ENCODE peak calls at places on chromosome 7, in seven cellular contexts. One of them, this sample, is unnamed.

GRCh38 chr7:130277763-130278643 is 11.3 kb downstream of the CPA2 start:
- DNase-seq in stimulated activated CD8-positive, alpha-beta memory T cell treated with anti-CD3 and anti-CD28 coated beads, Interleukin-7, amount 100 ng/mL, for 24 hours: no peak
- DNase-seq in putamen: peak
- DNase-seq in Ammon's horn: peak
- DNase-seq in neural progenitor cell: peak
- DNase-seq in psoas muscle: peak
- DNase-seq in tibial artery: peak
- DNase-seq in this sample: no peak

GRCh38 chr7:106623846-106624245 is 37.1 kb downstream of the CCDC71L start:
- DNase-seq in stimulated activated CD8-positive, alpha-beta memory T cell treated with anti-CD3 and anti-CD28 coated beads, Interleukin-7, amount 100 ng/mL, for 24 hours: no peak
- DNase-seq in putamen: no peak
- DNase-seq in Ammon's horn: no peak
- DNase-seq in neural progenitor cell: no peak
- DNase-seq in psoas muscle: no peak
- DNase-seq in tibial artery: peak
- DNase-seq in this sample: no peak

GRCh38 chr7:7653568-7654187 is 13.1 kb downstream of the UMAD1 start:
- DNase-seq in stimulated activated CD8-positive, alpha-beta memory T cell treated with anti-CD3 and anti-CD28 coated beads, Interleukin-7, amount 100 ng/mL, for 24 hours: no peak
- DNase-seq in putamen: no peak
- DNase-seq in Ammon's horn: no peak
- DNase-seq in neural progenitor cell: peak
- DNase-seq in psoas muscle: no peak
- DNase-seq in tibial artery: no peak
- DNase-seq in this sample: no peak

GRCh38 chr7:1716263-1717094 is 46.4 kb downstream of the ELFN1 start:
- DNase-seq in stimulated activated CD8-positive, alpha-beta memory T cell treated with anti-CD3 and anti-CD28 coated beads, Interleukin-7, amount 100 ng/mL, for 24 hours: no peak
- DNase-seq in putamen: no peak
- DNase-seq in Ammon's horn: no peak
- DNase-seq in neural progenitor cell: no peak
- DNase-seq in psoas muscle: no peak
- DNase-seq in tibial artery: no peak
- DNase-seq in this sample: no peak

GRCh38 chr7:137771679-137772078 is 75.1 kb downstream of the DGKI start:
- DNase-seq in stimulated activated CD8-positive, alpha-beta memory T cell treated with anti-CD3 and anti-CD28 coated beads, Interleukin-7, amount 100 ng/mL, for 24 hours: no peak
- DNase-seq in putamen: no peak
- DNase-seq in Ammon's horn: no peak
- DNase-seq in neural progenitor cell: no peak
- DNase-seq in psoas muscle: no peak
- DNase-seq in tibial artery: no peak
- DNase-seq in this sample: no peak

GRCh38 chr7:47153076-47153475 is 428.8 kb downstream of the TNS3 start:
- DNase-seq in stimulated activated CD8-positive, alpha-beta memory T cell treated with anti-CD3 and anti-CD28 coated beads, Interleukin-7, amount 100 ng/mL, for 24 hours: no peak
- DNase-seq in putamen: no peak
- DNase-seq in Ammon's horn: no peak
- DNase-seq in neural progenitor cell: no peak
- DNase-seq in psoas muscle: no peak
- DNase-seq in tibial artery: peak
- DNase-seq in this sample: no peak

GRCh38 chr7:14507617-14508016 is 394.9 kb downstream of the DGKB start:
- DNase-seq in stimulated activated CD8-positive, alpha-beta memory T cell treated with anti-CD3 and anti-CD28 coated beads, Interleukin-7, amount 100 ng/mL, for 24 hours: no peak
- DNase-seq in putamen: no peak
- DNase-seq in Ammon's horn: no peak
- DNase-seq in neural progenitor cell: no peak
- DNase-seq in psoas muscle: no peak
- DNase-seq in tibial artery: no peak
- DNase-seq in this sample: no peak

GRCh38 chr7:17774701-17775288 is 165.5 kb downstream of the SNX13 start:
- DNase-seq in stimulated activated CD8-positive, alpha-beta memory T cell treated with anti-CD3 and anti-CD28 coated beads, Interleukin-7, amount 100 ng/mL, for 24 hours: no peak
- DNase-seq in putamen: no peak
- DNase-seq in Ammon's horn: no peak
- DNase-seq in neural progenitor cell: no peak
- DNase-seq in psoas muscle: no peak
- DNase-seq in tibial artery: no peak
- DNase-seq in this sample: no peak

GRCh38 chr7:45089314-45089891 is 634 bp upstream of the NACAD start:
- DNase-seq in stimulated activated CD8-positive, alpha-beta memory T cell treated with anti-CD3 and anti-CD28 coated beads, Interleukin-7, amount 100 ng/mL, for 24 hours: peak
- DNase-seq in putamen: peak
- DNase-seq in Ammon's horn: peak
- DNase-seq in neural progenitor cell: peak
- DNase-seq in psoas muscle: peak
- DNase-seq in tibial artery: no peak
- DNase-seq in this sample: no peak

GRCh38 chr7:151313857-151314256 is 27.8 kb upstream of the NUB1 start:
- DNase-seq in stimulated activated CD8-positive, alpha-beta memory T cell treated with anti-CD3 and anti-CD28 coated beads, Interleukin-7, amount 100 ng/mL, for 24 hours: no peak
- DNase-seq in putamen: no peak
- DNase-seq in Ammon's horn: peak
- DNase-seq in neural progenitor cell: no peak
- DNase-seq in psoas muscle: peak
- DNase-seq in tibial artery: peak
- DNase-seq in this sample: no peak

GRCh38 chr7:2853147-2853546 is 9.0 kb upstream of the GNA12 start:
- DNase-seq in stimulated activated CD8-positive, alpha-beta memory T cell treated with anti-CD3 and anti-CD28 coated beads, Interleukin-7, amount 100 ng/mL, for 24 hours: no peak
- DNase-seq in putamen: no peak
- DNase-seq in Ammon's horn: no peak
- DNase-seq in neural progenitor cell: no peak
- DNase-seq in psoas muscle: peak
- DNase-seq in tibial artery: peak
- DNase-seq in this sample: no peak

GRCh38 chr7:85287126-85287825 is 100.4 kb upstream of the SEMA3D start:
- DNase-seq in stimulated activated CD8-positive, alpha-beta memory T cell treated with anti-CD3 and anti-CD28 coated beads, Interleukin-7, amount 100 ng/mL, for 24 hours: no peak
- DNase-seq in putamen: no peak
- DNase-seq in Ammon's horn: no peak
- DNase-seq in neural progenitor cell: no peak
- DNase-seq in psoas muscle: no peak
- DNase-seq in tibial artery: no peak
- DNase-seq in this sample: no peak

GRCh38 chr7:111105269-111105668 is 14.3 kb downstream of the LRRN3 start:
- DNase-seq in stimulated activated CD8-positive, alpha-beta memory T cell treated with anti-CD3 and anti-CD28 coated beads, Interleukin-7, amount 100 ng/mL, for 24 hours: no peak
- DNase-seq in putamen: no peak
- DNase-seq in Ammon's horn: no peak
- DNase-seq in neural progenitor cell: no peak
- DNase-seq in psoas muscle: no peak
- DNase-seq in tibial artery: no peak
- DNase-seq in this sample: no peak

GRCh38 chr7:87934699-87935372 is 785 bp downstream of the ADAM22 start:
- DNase-seq in stimulated activated CD8-positive, alpha-beta memory T cell treated with anti-CD3 and anti-CD28 coated beads, Interleukin-7, amount 100 ng/mL, for 24 hours: no peak
- DNase-seq in putamen: peak
- DNase-seq in Ammon's horn: peak
- DNase-seq in neural progenitor cell: peak
- DNase-seq in psoas muscle: peak
- DNase-seq in tibial artery: no peak
- DNase-seq in this sample: no peak

GRCh38 chr7:55502988-55503514 is 69.3 kb downstream of the VOPP1 start:
- DNase-seq in stimulated activated CD8-positive, alpha-beta memory T cell treated with anti-CD3 and anti-CD28 coated beads, Interleukin-7, amount 100 ng/mL, for 24 hours: no peak
- DNase-seq in putamen: no peak
- DNase-seq in Ammon's horn: no peak
- DNase-seq in neural progenitor cell: no peak
- DNase-seq in psoas muscle: no peak
- DNase-seq in tibial artery: no peak
- DNase-seq in this sample: no peak